ENCODE peak calls at places on chromosomes 3 and 15, in eight cellular contexts. L, O, G, X, E, U, S and Q are unnamed samples. For H3K4me1, the result is how much of the 10 kb centered on the place peaks cover.

GRCh38 chr3:22377421-22377820 is 626.4 kb upstream of the ZNF385D start:
- DNase-seq in E (no peak), O (no peak), L (no peak), U (no peak), S (no peak), X (no peak), G (no peak), Q (no peak)

GRCh38 chr15:60423540-60423939 is 25.8 kb upstream of the ANXA2 start:
- DNase-seq in G (no peak), E (no peak), X (no peak), U (no peak), L (no peak), S (peak), O (no peak), Q (no peak)

GRCh38 chr15:56732881-56733130 is 503 bp downstream of the ZNF280D start:
- DNase-seq in L (no peak), X (no peak), G (no peak), S (no peak), O (no peak), U (no peak), E (no peak), Q (peak)

GRCh38 chr15:77904436-77904821 is 173.1 kb downstream of the TBC1D2B start:
- DNase-seq in O (no peak), U (no peak), S (peak), G (peak), X (peak), L (no peak), E (no peak), Q (no peak)

GRCh38 chr3:9934235-9934621 is 594 bp downstream of the CRELD1 start:
- DNase-seq in S (no peak), L (peak), O (no peak), G (no peak), X (no peak), E (peak), U (no peak), Q (peak)

GRCh38 chr3:87228316-87228715 is 1.2 kb downstream of the CHMP2B start:
- DNase-seq in E (no peak), X (no peak), L (no peak), S (no peak), G (no peak), O (no peak), U (no peak), Q (no peak)

GRCh38 chr3:158742861-158743260 is 10.6 kb upstream of the RARRES1 start:
- DNase-seq in G (no peak), O (no peak), X (no peak), E (no peak), U (no peak), L (no peak), S (no peak), Q (no peak)

GRCh38 chr3:195876297-195877031 is 31.9 kb downstream of the TNK2 start:
- DNase-seq in G (no peak), O (peak), L (no peak), S (no peak), E (no peak), U (no peak), X (no peak), Q (peak)

GRCh38 chr15:89203705-89204273 is 17.6 kb downstream of the RLBP1 start:
- DNase-seq in G (no peak), E (no peak), U (no peak), O (no peak), L (no peak), X (no peak), S (no peak), Q (no peak)

GRCh38 chr3:24185738-24186384 is 240.8 kb downstream of the NR1D2 start:
- DNase-seq in L (peak), E (no peak), S (peak), O (peak), X (peak), G (peak), U (no peak), Q (no peak)

GRCh38 chr15:66938114-66938830 is 127.1 kb upstream of the SMAD3 start:
- DNase-seq in X (peak), U (no peak), O (no peak), L (peak), S (peak), G (no peak), E (no peak), Q (no peak)

GRCh38 chr3:129597087-129597791 is 9.2 kb downstream of the PLXND1 start:
- DNase-seq in L (no peak), G (peak), O (no peak), U (no peak), S (no peak), E (no peak), X (no peak), Q (no peak)

GRCh38 chr3:185335799-185336198 is 27.1 kb upstream of the MAP3K13 start:
- DNase-seq in E (no peak), S (no peak), U (no peak), X (no peak), G (no peak), L (no peak), O (no peak), Q (no peak)

GRCh38 chr3:152703245-152703900 is 131.6 kb upstream of the P2RY1 start:
- DNase-seq in L (no peak), G (no peak), O (no peak), S (no peak), X (no peak), E (no peak), U (no peak), Q (no peak)

GRCh38 chr3:19273091-19273490 is 124.8 kb downstream of the KCNH8 start:
- DNase-seq in U (no peak), G (no peak), E (no peak), X (no peak), O (no peak), S (no peak), L (no peak), Q (no peak)

GRCh38 chr3:59502806-59503205 is 453.0 kb upstream of the CFAP20DC start:
- DNase-seq in U (no peak), G (no peak), O (no peak), X (no peak), S (no peak), E (no peak), L (no peak), Q (no peak)

GRCh38 chr15:48395532-48396011 is 64.3 kb downstream of the DUT start:
- DNase-seq in L (no peak), O (no peak), E (no peak), X (peak), S (no peak), U (peak), G (peak), Q (peak)

GRCh38 chr3:158108596-158108995 is 1.3 kb upstream of the RSRC1 start:
- DNase-seq in X (no peak), O (no peak), E (no peak), L (no peak), S (no peak), G (no peak), U (no peak), Q (no peak)

GRCh38 chr3:156817931-156818765 is 8.0 kb upstream of the LEKR1 start:
- DNase-seq in S (no peak), L (no peak), O (no peak), X (no peak), U (no peak), G (no peak), E (no peak), Q (no peak)

GRCh38 chr3:123327480-123327879 is 121.4 kb downstream of the ADCY5 start:
- DNase-seq in L (no peak), X (no peak), E (no peak), S (no peak), U (no peak), G (no peak), O (no peak), Q (no peak)

GRCh38 chr3:119380697-119381096 is 82.7 kb downstream of the TMEM39A start:
- DNase-seq in E (no peak), U (no peak), G (no peak), S (no peak), O (no peak), L (no peak), X (no peak), Q (no peak)

GRCh38 chr15:65416845-65417416 is 5.8 kb downstream of the IGDCC4 start:
- DNase-seq in L (no peak), X (no peak), S (peak), G (peak), E (no peak), O (no peak), U (peak), Q (peak)

GRCh38 chr3:136750209-136750921 is 1.8 kb downstream of the STAG1 start:
- DNase-seq in E (peak), G (no peak), O (no peak), U (no peak), L (no peak), X (no peak), S (no peak), Q (no peak)

GRCh38 chr3:45567730-45568172 is 26.8 kb upstream of the LIMD1 start:
- DNase-seq in L (no peak), G (no peak), X (no peak), U (no peak), E (no peak), S (peak), O (no peak), Q (peak)

GRCh38 chr3:72460215-72461174 is 387.8 kb downstream of the SHQ1 start:
- DNase-seq in O (no peak), E (no peak), S (no peak), X (no peak), L (no peak), U (no peak), G (no peak), Q (no peak)

GRCh38 chr3:36904641-36905040 is 40.2 kb downstream of the TRANK1 start:
- DNase-seq in E (no peak), L (no peak), X (no peak), O (no peak), U (no peak), S (peak), G (peak), Q (peak)

GRCh38 chr3:62167566-62168262 is 205.6 kb downstream of the FEZF2 start:
- DNase-seq in G (no peak), E (no peak), U (no peak), L (no peak), X (no peak), S (no peak), O (no peak), Q (peak)

GRCh38 chr15:67945951-67946700 is 106.3 kb upstream of the RNU6-1 start:
- DNase-seq in X (no peak), L (no peak), O (no peak), U (no peak), S (peak), E (no peak), G (peak), Q (no peak)

GRCh38 chr3:50623840-50624474 is 7.0 kb downstream of the MAPKAPK3 start:
- DNase-seq in O (no peak), E (no peak), L (no peak), X (no peak), U (no peak), S (no peak), G (no peak), Q (no peak)

GRCh38 chr3:12143949-12144504 is 14.7 kb downstream of the TIMP4 start:
- DNase-seq in X (peak), S (no peak), O (peak), G (peak), U (peak), E (no peak), L (peak), Q (peak)

GRCh38 chr15:48360841-48361240 is 29.6 kb downstream of the DUT start:
- DNase-seq in O (no peak), X (no peak), L (no peak), G (no peak), S (no peak), U (no peak), E (no peak), Q (no peak)

GRCh38 chr3:190017575-190018288 is 103.0 kb downstream of the P3H2 start:
- DNase-seq in G (no peak), O (no peak), E (no peak), S (peak), U (no peak), X (peak), L (peak), Q (no peak)

GRCh38 chr15:40471778-40472130 is 970 bp downstream of the CHST14 start:
- DNase-seq in S (no peak), X (no peak), L (no peak), E (no peak), O (peak), G (no peak), U (no peak), Q (no peak)

GRCh38 chr3:138220788-138221187 is 33.7 kb downstream of the ARMC8 start:
- DNase-seq in X (no peak), U (no peak), S (no peak), L (no peak), G (no peak), O (no peak), E (no peak), Q (no peak)

GRCh38 chr3:78349571-78349970 is 1309.7 kb downstream of the ROBO2 start:
- DNase-seq in S (no peak), O (no peak), X (no peak), L (no peak), U (no peak), G (no peak), E (no peak), Q (no peak)

GRCh38 chr3:66083096-66083960 is 44.6 kb upstream of the MAGI1 start:
- DNase-seq in G (no peak), S (no peak), L (no peak), O (no peak), X (no peak), U (no peak), E (no peak), Q (no peak)

GRCh38 chr3:17799312-17799711 is 56.9 kb upstream of the TBC1D5 start:
- DNase-seq in U (no peak), X (no peak), L (no peak), G (no peak), E (no peak), O (no peak), S (no peak), Q (no peak)

GRCh38 chr3:95302044-95302443 is 1239.2 kb downstream of the NSUN3 start:
- DNase-seq in O (no peak), G (no peak), E (no peak), X (no peak), L (no peak), S (no peak), U (no peak), Q (no peak)

GRCh38 chr15:56598991-56599390 is 134.1 kb upstream of the MNS1 start:
- DNase-seq in L (no peak), O (no peak), E (no peak), X (no peak), G (no peak), U (no peak), S (no peak), Q (no peak)

GRCh38 chr3:127124135-127124534 is 68.8 kb upstream of the PRR23E start:
- DNase-seq in X (peak), L (no peak), E (no peak), S (peak), G (no peak), O (no peak), U (no peak), Q (no peak)

GRCh38 chr3:188746291-188746783 is 425.4 kb upstream of the TPRG1 start:
- DNase-seq in L (no peak), X (no peak), S (no peak), E (no peak), O (no peak), G (no peak), U (no peak), Q (no peak)
- H3K4me1 ChIP-seq in L (under half), X (under half), S (under half), E (under half), O (under half), G (under half), U (under half), Q (under half)

GRCh38 chr3:186775999-186776398 is 7.4 kb upstream of the EIF4A2 start:
- DNase-seq in S (peak), U (no peak), G (no peak), E (no peak), X (no peak), L (no peak), O (no peak), Q (no peak)

GRCh38 chr3:186772886-186773417 is 10.4 kb upstream of the EIF4A2 start:
- DNase-seq in L (peak), X (peak), E (peak), S (peak), U (peak), O (peak), G (peak), Q (peak)

DNA sequence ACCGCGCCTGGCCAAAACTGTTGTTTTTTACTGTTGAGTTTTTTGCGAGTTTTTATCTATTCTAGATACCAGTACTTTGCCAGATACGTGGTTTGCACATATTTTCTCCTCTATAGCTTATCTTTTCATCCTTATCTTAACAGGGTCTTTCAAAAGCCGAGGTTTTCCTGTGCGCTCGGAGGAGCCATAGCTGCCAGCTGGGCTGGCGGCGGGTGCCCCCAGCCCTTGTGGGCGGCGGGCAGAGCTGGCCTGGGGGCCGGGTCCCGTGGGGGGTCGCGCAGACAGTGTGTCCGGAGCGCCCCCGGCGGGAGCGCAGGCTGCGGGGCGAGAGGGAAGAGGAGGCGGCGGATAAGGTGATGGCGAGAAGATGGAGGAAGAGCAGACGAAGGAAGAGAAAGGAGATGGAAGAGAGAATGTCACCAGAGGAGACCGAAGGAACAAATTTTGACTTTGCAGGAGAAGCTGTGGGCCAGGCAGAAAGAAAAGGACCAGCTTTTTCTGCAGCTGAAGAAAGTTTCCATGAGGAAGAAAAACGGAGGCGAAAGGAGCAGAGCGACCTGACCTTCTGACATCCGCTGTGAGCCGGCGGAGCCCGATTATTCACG is 11.0 kb upstream of the EIF4A2 start:
- DNase-seq in X (no peak), U (no peak), S (peak), L (no peak), O (no peak), G (no peak), E (peak), Q (no peak)
- H3K4me3 ChIP-seq in X (peak), U (peak), S (no peak), L (peak), O (peak), G (peak), E (peak), Q (peak)

GRCh38 chr3:98801042-98801747 is 38.1 kb downstream of the ST3GAL6 start:
- DNase-seq in U (no peak), E (no peak), G (no peak), S (peak), X (no peak), O (no peak), L (no peak), Q (no peak)
- TF ChIP-seq CTCF in U (peak), E (no peak), G (no peak), S (peak), X (no peak), O (no peak), L (no peak), Q (no peak)

GRCh38 chr15:74121040-74121439 is 9.3 kb upstream of the ISLR2 start:
- DNase-seq in O (no peak), U (no peak), E (no peak), X (peak), L (no peak), G (no peak), S (peak), Q (no peak)

GRCh38 chr15:74122403-74123130 is 7.8 kb upstream of the ISLR2 start:
- DNase-seq in S (no peak), L (no peak), E (no peak), O (no peak), U (no peak), G (no peak), X (no peak), Q (no peak)

GRCh38 chr15:74120426-74120825 is 10.0 kb upstream of the ISLR2 start:
- DNase-seq in G (no peak), S (no peak), O (no peak), E (no peak), X (peak), U (no peak), L (no peak), Q (no peak)

GRCh38 chr15:74123131-74123429 is 7.3 kb upstream of the ISLR2 start:
- DNase-seq in U (no peak), O (no peak), G (no peak), X (no peak), S (peak), L (no peak), E (no peak), Q (no peak)

DNA sequence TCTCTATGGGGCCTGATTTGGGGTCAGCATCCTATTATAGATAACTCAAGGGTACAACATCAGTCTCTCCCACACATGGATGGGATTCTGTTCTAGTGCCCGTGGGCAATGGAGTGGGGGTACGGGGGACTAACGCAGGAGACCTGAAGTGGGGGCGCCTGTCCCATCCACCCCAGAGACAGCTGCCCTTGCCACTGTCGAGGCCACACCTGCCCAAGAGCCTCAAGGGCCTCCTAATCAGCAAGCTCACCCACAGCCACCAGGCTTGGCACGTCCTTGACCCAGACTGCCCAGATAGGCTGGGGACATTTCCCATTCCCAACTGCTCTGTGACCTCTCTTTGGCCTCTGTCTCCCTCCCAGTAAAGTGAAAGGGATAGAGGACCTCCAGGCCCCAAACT is 8.5 kb upstream of the ISLR2 start:
- DNase-seq in G (no peak), E (no peak), U (no peak), O (no peak), X (peak), S (peak), L (no peak), Q (no peak)
- H3K4me1 ChIP-seq in G (under half), E (under half), U (under half), O (under half), X (under half), S (under half), L (under half), Q (under half)

GRCh38 chr3:14483286-14483685 is 56.9 kb downstream of the GRIP2 start:
- DNase-seq in U (no peak), E (no peak), L (no peak), G (no peak), S (no peak), O (no peak), X (no peak), Q (no peak)
- H3K4me3 ChIP-seq in U (no peak), E (no peak), L (no peak), G (no peak), S (no peak), O (no peak), X (no peak), Q (no peak)

GRCh38 chr3:57973715-57974477 is 34.3 kb upstream of the FLNB start:
- DNase-seq in E (no peak), L (no peak), G (no peak), S (no peak), X (no peak), U (no peak), O (no peak), Q (no peak)

GRCh38 chr3:57968499-57968898 is 39.7 kb upstream of the FLNB start:
- DNase-seq in L (no peak), E (no peak), U (no peak), O (no peak), G (no peak), X (no peak), S (no peak), Q (no peak)

GRCh38 chr3:57971975-57972374 is 36.2 kb upstream of the FLNB start:
- DNase-seq in X (no peak), U (peak), O (no peak), L (no peak), G (peak), E (no peak), S (peak), Q (no peak)

GRCh38 chr3:57974796-57975388 is 33.3 kb upstream of the FLNB start:
- DNase-seq in U (no peak), X (no peak), L (peak), E (no peak), S (peak), G (peak), O (no peak), Q (no peak)

DNA sequence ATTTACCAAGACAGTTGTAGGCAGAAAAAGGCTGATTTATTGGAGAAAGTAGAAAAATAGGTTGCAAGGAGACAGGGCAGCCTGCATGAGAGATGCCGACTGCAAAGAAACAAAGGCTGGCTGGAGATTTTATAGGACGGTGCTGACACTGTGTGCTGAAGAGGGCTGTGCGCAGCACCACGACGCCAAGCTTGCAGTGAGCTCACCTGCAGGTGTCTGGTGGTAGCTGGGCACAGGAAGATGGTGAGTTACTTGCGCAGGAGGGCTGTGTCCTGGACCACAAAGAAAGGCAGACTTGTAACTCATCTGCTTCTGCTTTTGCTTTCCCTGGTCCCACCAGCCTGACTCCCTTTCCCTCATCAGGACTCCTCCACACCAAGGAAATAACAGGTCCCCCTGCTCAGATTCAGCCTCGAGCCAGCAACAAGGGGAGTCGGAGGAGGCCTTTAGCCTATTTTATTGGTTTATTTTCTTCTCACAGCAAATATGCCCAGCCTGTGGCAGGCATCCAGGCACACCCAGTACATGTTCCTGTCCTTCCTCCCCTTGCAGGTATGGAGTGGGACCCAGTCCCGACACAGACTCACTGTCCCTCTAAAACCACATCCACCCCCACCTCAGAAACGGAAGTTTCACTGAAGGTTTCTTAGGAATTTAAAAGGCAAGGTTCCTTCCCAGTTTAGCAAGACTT is 35.7 kb upstream of the FLNB start:
- DNase-seq in U (no peak), L (no peak), O (no peak), E (no peak), X (no peak), S (peak), G (no peak), Q (no peak)
- TF ChIP-seq CTCF in U (no peak), L (no peak), O (no peak), E (no peak), X (no peak), S (no peak), G (no peak), Q (no peak)